ENCODE peak calls at places on chromosomes 6 and 20, in seven cellular contexts. Z is K562, G is SK-N-SH, A is fibroblast of villous mesenchyme, K is left ventricle myocardium inferior, M is foreskin fibroblast, O is coronary artery. L is an unnamed sample.

GRCh38 chr20:5786930-5787826 is 37.0 kb downstream of the SHLD1 start:
- DNase-seq in Z (no peak), G (no peak), A (peak), K (no peak), M (peak), O (no peak), L (peak)

GRCh38 chr20:10666221-10667076 is 7.3 kb downstream of the JAG1 start:
- DNase-seq in Z (no peak), G (no peak), A (no peak), K (no peak), M (no peak), O (peak), L (no peak)

GRCh38 chr6:9404351-9405146 is 969.2 kb upstream of the SLC35B3 start:
- DNase-seq in Z (no peak), G (no peak), A (no peak), K (no peak), M (peak), O (no peak), L (peak)

GRCh38 chr6:99013145-99013544 is 65.4 kb upstream of the FBXL4 start:
- DNase-seq in Z (peak), G (no peak), A (peak), K (no peak), M (peak), O (no peak), L (peak)

GRCh38 chr6:35330541-35331119 is 11.7 kb upstream of the PPARD start:
- DNase-seq in Z (no peak), G (no peak), A (peak), K (no peak), M (no peak), O (no peak), L (no peak)

GRCh38 chr6:158642097-158642601 is 2.4 kb downstream of the DYNLT1 start:
- DNase-seq in Z (no peak), G (no peak), A (peak), K (no peak), M (peak), O (no peak), L (peak)

GRCh38 chr6:137697267-137697938 is 169.7 kb upstream of the TNFAIP3 start:
- DNase-seq in Z (no peak), G (no peak), A (peak), K (no peak), M (peak), O (no peak), L (peak)

GRCh38 chr6:135162678-135163439 is 18.2 kb upstream of the MYB start:
- DNase-seq in Z (peak), G (peak), A (no peak), K (no peak), M (peak), O (no peak), L (peak)

GRCh38 chr6:143536866-143537691 is 25.6 kb upstream of the FUCA2 start:
- DNase-seq in Z (no peak), G (peak), A (peak), K (peak), M (peak), O (peak), L (peak)

GRCh38 chr6:63897952-63898351 is 262.4 kb downstream of the PHF3 start:
- DNase-seq in Z (no peak), G (no peak), A (peak), K (peak), M (no peak), O (no peak), L (peak)

GRCh38 chr20:63589261-63590217 is 15.5 kb upstream of the HELZ2 start:
- DNase-seq in Z (no peak), G (no peak), A (no peak), K (no peak), M (no peak), O (no peak), L (no peak)

GRCh38 chr6:89161326-89162046 is 15.6 kb downstream of the PM20D2 start:
- DNase-seq in Z (peak), G (no peak), A (no peak), K (no peak), M (no peak), O (no peak), L (no peak)

GRCh38 chr6:168299541-168300511 is 19.8 kb downstream of the DACT2 start:
- DNase-seq in Z (no peak), G (no peak), A (no peak), K (no peak), M (no peak), O (no peak), L (no peak)

GRCh38 chr6:106728296-106728870 is 99.0 kb downstream of the QRSL1 start:
- DNase-seq in Z (no peak), G (no peak), A (no peak), K (no peak), M (no peak), O (no peak), L (no peak)

GRCh38 chr6:169243661-169244060 is 10.0 kb downstream of the THBS2 start:
- DNase-seq in Z (no peak), G (no peak), A (no peak), K (no peak), M (no peak), O (no peak), L (no peak)

GRCh38 chr6:5205877-5206840 is 54.6 kb downstream of the LYRM4 start:
- DNase-seq in Z (peak), G (peak), A (peak), K (peak), M (no peak), O (no peak), L (peak)

GRCh38 chr6:63546236-63546635 is 26.0 kb upstream of the LOC128125822 start:
- DNase-seq in Z (no peak), G (no peak), A (no peak), K (no peak), M (no peak), O (no peak), L (no peak)

GRCh38 chr6:27251672-27252251 is 4.3 kb downstream of the PRSS16 start:
- DNase-seq in Z (peak), G (peak), A (peak), K (no peak), M (no peak), O (no peak), L (peak)

GRCh38 chr6:98971303-98971702 is 23.6 kb upstream of the FBXL4 start:
- DNase-seq in Z (no peak), G (no peak), A (no peak), K (no peak), M (no peak), O (no peak), L (no peak)

GRCh38 chr20:11553603-11554002 is 364.1 kb upstream of the BTBD3 start:
- DNase-seq in Z (no peak), G (no peak), A (no peak), K (no peak), M (peak), O (no peak), L (peak)

GRCh38 chr20:23161244-23161875 is 75.2 kb upstream of the CD93 start:
- DNase-seq in Z (no peak), G (no peak), A (no peak), K (no peak), M (peak), O (peak), L (no peak)

GRCh38 chr6:149094156-149094555 is 223.4 kb upstream of the TAB2 start:
- DNase-seq in Z (no peak), G (no peak), A (no peak), K (no peak), M (no peak), O (no peak), L (peak)

GRCh38 chr6:165959627-165960026 is 208.0 kb downstream of the TBXT start:
- DNase-seq in Z (no peak), G (no peak), A (no peak), K (no peak), M (no peak), O (no peak), L (no peak)

GRCh38 chr6:29824144-29824543 is 3.5 kb upstream of the HLA-G start:
- DNase-seq in Z (no peak), G (no peak), A (no peak), K (no peak), M (no peak), O (no peak), L (no peak)

GRCh38 chr6:33392168-33392947 is 735 bp downstream of the KIFC1 start:
- DNase-seq in Z (peak), G (no peak), A (peak), K (no peak), M (no peak), O (no peak), L (no peak)

GRCh38 chr6:50818673-50819072 is at the start of gene TFAP2B:
- DNase-seq in Z (no peak), G (peak), A (no peak), K (no peak), M (no peak), O (no peak), L (no peak)

GRCh38 chr6:158978752-158979151 is 21.2 kb downstream of the RSPH3 start:
- DNase-seq in Z (no peak), G (no peak), A (peak), K (no peak), M (peak), O (no peak), L (peak)

GRCh38 chr20:21517566-21518277 is 3.9 kb upstream of the NKX2-2 start:
- DNase-seq in Z (no peak), G (peak), A (no peak), K (no peak), M (no peak), O (no peak), L (no peak)

GRCh38 chr20:21518292-21518991 is 4.6 kb upstream of the NKX2-2 start:
- DNase-seq in Z (no peak), G (peak), A (no peak), K (no peak), M (no peak), O (no peak), L (no peak)

GRCh38 chr20:21516861-21517565 is 3.1 kb upstream of the NKX2-2 start:
- DNase-seq in Z (no peak), G (peak), A (no peak), K (no peak), M (no peak), O (no peak), L (no peak)

GRCh38 chr20:21520702-21521595 is 7.1 kb upstream of the NKX2-2 start:
- DNase-seq in Z (no peak), G (peak), A (no peak), K (no peak), M (no peak), O (no peak), L (no peak)

GRCh38 chr20:21519136-21519584 is 5.3 kb upstream of the NKX2-2 start:
- DNase-seq in Z (no peak), G (no peak), A (no peak), K (no peak), M (no peak), O (no peak), L (no peak)
- H3K4me3 ChIP-seq in Z (no peak), G (no peak), A (no peak), K (no peak), M (no peak), O (no peak), L (no peak)

DNA sequence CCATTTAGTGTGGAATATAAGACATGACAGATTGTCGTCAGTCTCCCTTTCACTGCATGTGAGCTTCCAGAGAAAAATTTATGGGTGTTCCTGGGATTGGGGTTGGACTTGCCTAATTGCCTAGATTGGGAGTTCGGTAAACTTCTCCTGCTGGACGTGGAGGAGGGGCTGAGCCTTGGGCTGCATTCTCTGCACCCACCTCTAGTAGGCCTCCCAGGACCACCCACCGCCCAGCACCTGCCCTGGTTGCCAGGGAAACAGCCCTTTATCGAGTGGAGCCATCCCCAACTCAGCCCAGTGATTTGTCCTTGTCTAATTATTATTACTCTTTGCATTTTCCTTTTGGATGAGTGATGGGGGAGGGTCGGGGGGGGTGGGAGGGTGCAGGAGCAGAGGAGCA is 104.3 kb downstream of the DHX35 start:
- DNase-seq in Z (peak), G (peak), A (no peak), K (no peak), M (no peak), O (no peak), L (no peak)
- TF ChIP-seq CTCF in Z (peak), G (no peak), A (no peak), K (no peak), M (no peak), O (no peak), L (no peak)

GRCh38 chr6:69866351-69867074 is at the start of gene COL19A1:
- DNase-seq in Z (peak), G (peak), A (no peak), K (peak), M (no peak), O (no peak), L (no peak)

GRCh38 chr6:69868961-69869360 is 2.6 kb downstream of the COL19A1 start:
- DNase-seq in Z (no peak), G (no peak), A (no peak), K (no peak), M (no peak), O (no peak), L (no peak)

GRCh38 chr6:69867075-69867911 is 937 bp downstream of the COL19A1 start:
- DNase-seq in Z (peak), G (peak), A (peak), K (peak), M (peak), O (peak), L (peak)

GRCh38 chr6:69871107-69871506 is 4.8 kb downstream of the COL19A1 start:
- DNase-seq in Z (no peak), G (no peak), A (no peak), K (no peak), M (no peak), O (no peak), L (no peak)

GRCh38 chr6:69868252-69868804 is 2.0 kb downstream of the COL19A1 start:
- DNase-seq in Z (peak), G (no peak), A (no peak), K (no peak), M (no peak), O (no peak), L (no peak)
- H3K4me3 ChIP-seq in Z (no peak), G (no peak), A (no peak), K (no peak), M (no peak), O (no peak), L (no peak)

DNA sequence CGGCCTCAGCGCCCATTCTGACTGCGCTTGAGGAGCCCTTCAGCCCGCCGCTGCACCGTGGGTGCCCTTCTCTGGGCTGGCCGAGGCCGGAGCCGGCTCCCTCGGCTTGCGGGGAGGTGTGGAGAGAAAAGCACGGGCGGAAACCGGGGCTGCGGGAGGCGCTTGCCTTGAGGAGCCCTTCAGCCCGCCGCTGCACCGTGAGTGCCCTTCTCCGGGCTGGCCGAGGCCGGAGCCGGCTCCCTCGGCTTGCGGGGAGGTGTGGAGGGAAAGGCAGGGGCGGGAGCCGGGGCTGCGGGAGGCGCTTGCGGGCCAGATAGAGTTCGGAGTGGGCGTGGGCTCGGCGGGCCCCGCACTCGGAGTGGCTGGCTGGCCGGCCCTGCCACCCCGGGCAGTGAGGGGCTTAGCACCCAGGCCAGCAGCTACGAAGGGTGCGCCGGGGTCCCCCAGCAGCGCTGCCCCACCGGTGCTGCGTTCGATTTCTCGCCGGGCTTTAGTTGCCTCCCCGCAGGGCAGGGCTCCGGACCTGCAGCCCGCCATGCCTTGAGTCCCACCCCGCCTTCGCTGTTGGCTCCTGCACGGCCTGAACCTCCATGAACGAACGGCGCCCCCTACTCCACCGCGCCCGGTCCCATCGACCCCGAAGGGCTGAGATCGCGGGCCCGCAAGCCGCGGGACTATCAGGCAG is 45.7 kb upstream of the MCUR1 start:
- DNase-seq in Z (no peak), G (peak), A (no peak), K (no peak), M (no peak), O (no peak), L (no peak)
- TF ChIP-seq CTCF in Z (no peak), G (no peak), A (no peak), K (no peak), M (no peak), O (no peak), L (no peak)

GRCh38 chr6:20946037-20946436 is 411.8 kb downstream of the CDKAL1 start:
- DNase-seq in Z (no peak), G (no peak), A (peak), K (no peak), M (peak), O (no peak), L (peak)
- H3K4me3 ChIP-seq in Z (no peak), G (no peak), A (no peak), K (no peak), M (no peak), O (no peak), L (no peak)

GRCh38 chr6:43009124-43009523 is 4.6 kb downstream of the MEA1 start:
- DNase-seq in Z (peak), G (peak), A (peak), K (peak), M (no peak), O (no peak), L (peak)
- TF ChIP-seq CTCF in Z (peak), G (peak), A (peak), K (peak), M (peak), O (no peak), L (peak)

GRCh38 chr6:28710466-28711191 is 184.9 kb downstream of the GPX5 start:
- DNase-seq in Z (peak), G (no peak), A (no peak), K (no peak), M (no peak), O (no peak), L (peak)
- H3K4me3 ChIP-seq in Z (peak), G (peak), A (no peak), K (no peak), M (no peak), O (no peak), L (no peak)